ENCODE peak calls at places on chromosomes 13 and 19, in eight cellular contexts. One of them, this sample, is unnamed.

GRCh38 chr19:15378529-15379082 is 981 bp downstream of the AKAP8 start:
- DNase-seq in adrenal gland: peak; percentile 58
- DNase-seq in kidney epithelial cell: no peak
- DNase-seq in stomach: peak; percentile 59
- DNase-seq in GM23338: peak; percentile 73
- DNase-seq in cardiac muscle cell: peak; percentile 71
- DNase-seq in AG10803: peak; percentile 49
- DNase-seq in GM12865: peak; percentile 79
- DNase-seq in this sample: no peak

GRCh38 chr13:100451923-100452322 is 136.7 kb downstream of the GGACT start:
- DNase-seq in adrenal gland: no peak
- DNase-seq in kidney epithelial cell: no peak
- DNase-seq in stomach: no peak
- DNase-seq in GM23338: no peak
- DNase-seq in cardiac muscle cell: no peak
- DNase-seq in AG10803: no peak
- DNase-seq in GM12865: no peak
- DNase-seq in this sample: no peak

GRCh38 chr19:41195675-41196497 is 2.9 kb downstream of the CYP2S1 start:
- DNase-seq in adrenal gland: no peak
- DNase-seq in kidney epithelial cell: no peak
- DNase-seq in stomach: no peak
- DNase-seq in GM23338: no peak
- DNase-seq in cardiac muscle cell: no peak
- DNase-seq in AG10803: no peak
- DNase-seq in GM12865: peak; percentile 37
- DNase-seq in this sample: no peak

GRCh38 chr13:32135655-32136054 is 104.1 kb downstream of the FRY start:
- DNase-seq in adrenal gland: no peak
- DNase-seq in kidney epithelial cell: no peak
- DNase-seq in stomach: no peak
- DNase-seq in GM23338: no peak
- DNase-seq in cardiac muscle cell: no peak
- DNase-seq in AG10803: peak; percentile 78
- DNase-seq in GM12865: no peak
- DNase-seq in this sample: no peak

GRCh38 chr13:90721937-90722336 is 625.5 kb upstream of the MIR17HG start:
- DNase-seq in adrenal gland: no peak
- DNase-seq in kidney epithelial cell: no peak
- DNase-seq in stomach: no peak
- DNase-seq in GM23338: no peak
- DNase-seq in cardiac muscle cell: no peak
- DNase-seq in AG10803: no peak
- DNase-seq in GM12865: no peak
- DNase-seq in this sample: no peak

GRCh38 chr19:53947624-53948023 is 15.1 kb upstream of the CACNG8 start:
- DNase-seq in adrenal gland: no peak
- DNase-seq in kidney epithelial cell: no peak
- DNase-seq in stomach: no peak
- DNase-seq in GM23338: peak; percentile 85
- DNase-seq in cardiac muscle cell: no peak
- DNase-seq in AG10803: no peak
- DNase-seq in GM12865: no peak
- DNase-seq in this sample: no peak

GRCh38 chr13:52156724-52157251 is 2.6 kb downstream of the NEK3 start:
- DNase-seq in adrenal gland: no peak
- DNase-seq in kidney epithelial cell: no peak
- DNase-seq in stomach: no peak
- DNase-seq in GM23338: peak; percentile 3
- DNase-seq in cardiac muscle cell: no peak
- DNase-seq in AG10803: peak; percentile 13
- DNase-seq in GM12865: no peak
- DNase-seq in this sample: no peak

GRCh38 chr19:13968999-13969398 is 16.7 kb downstream of the DCAF15 start:
- DNase-seq in adrenal gland: no peak
- DNase-seq in kidney epithelial cell: no peak
- DNase-seq in stomach: no peak
- DNase-seq in GM23338: no peak
- DNase-seq in cardiac muscle cell: no peak
- DNase-seq in AG10803: no peak
- DNase-seq in GM12865: no peak
- DNase-seq in this sample: no peak

GRCh38 chr13:78022164-78022877 is 103.7 kb upstream of the EDNRB start:
- DNase-seq in adrenal gland: peak; percentile 26
- DNase-seq in kidney epithelial cell: peak; percentile 12
- DNase-seq in stomach: peak; percentile 30
- DNase-seq in GM23338: no peak
- DNase-seq in cardiac muscle cell: no peak
- DNase-seq in AG10803: peak; percentile 35
- DNase-seq in GM12865: peak; percentile 88
- DNase-seq in this sample: no peak

GRCh38 chr19:17830567-17831418 is 9.5 kb upstream of the INSL3 start:
- DNase-seq in adrenal gland: peak; percentile 60
- DNase-seq in kidney epithelial cell: peak; percentile 53
- DNase-seq in stomach: peak; percentile 90
- DNase-seq in GM23338: peak; percentile 95
- DNase-seq in cardiac muscle cell: peak; percentile 86
- DNase-seq in AG10803: peak; percentile 57
- DNase-seq in GM12865: peak; percentile 70
- DNase-seq in this sample: peak; percentile 84

GRCh38 chr13:39600766-39601165 is 2.2 kb downstream of the LHFPL6 start:
- DNase-seq in adrenal gland: no peak
- DNase-seq in kidney epithelial cell: no peak
- DNase-seq in stomach: no peak
- DNase-seq in GM23338: peak; percentile 70
- DNase-seq in cardiac muscle cell: no peak
- DNase-seq in AG10803: no peak
- DNase-seq in GM12865: no peak
- DNase-seq in this sample: no peak

GRCh38 chr13:90594694-90595093 is 752.8 kb upstream of the MIR17HG start:
- DNase-seq in adrenal gland: no peak
- DNase-seq in kidney epithelial cell: peak; percentile 25
- DNase-seq in stomach: no peak
- DNase-seq in GM23338: no peak
- DNase-seq in cardiac muscle cell: no peak
- DNase-seq in AG10803: peak; percentile 48
- DNase-seq in GM12865: no peak
- DNase-seq in this sample: no peak

GRCh38 chr19:29845576-29846176 is 33.9 kb downstream of the CCNE1 start:
- DNase-seq in adrenal gland: peak; percentile 54
- DNase-seq in kidney epithelial cell: no peak
- DNase-seq in stomach: no peak
- DNase-seq in GM23338: peak; percentile 50
- DNase-seq in cardiac muscle cell: peak; percentile 53
- DNase-seq in AG10803: no peak
- DNase-seq in GM12865: peak; percentile 54
- DNase-seq in this sample: no peak

GRCh38 chr19:42762782-42763181 is 2.7 kb downstream of the PSG8 start:
- DNase-seq in adrenal gland: no peak
- DNase-seq in kidney epithelial cell: no peak
- DNase-seq in stomach: no peak
- DNase-seq in GM23338: no peak
- DNase-seq in cardiac muscle cell: no peak
- DNase-seq in AG10803: no peak
- DNase-seq in GM12865: no peak
- DNase-seq in this sample: no peak

GRCh38 chr19:31110331-31110730 is 238.9 kb downstream of the TSHZ3 start:
- DNase-seq in adrenal gland: no peak
- DNase-seq in kidney epithelial cell: no peak
- DNase-seq in stomach: no peak
- DNase-seq in GM23338: peak; percentile 34
- DNase-seq in cardiac muscle cell: peak; percentile 41
- DNase-seq in AG10803: peak; percentile 66
- DNase-seq in GM12865: no peak
- DNase-seq in this sample: no peak
- TF ChIP-seq CTCF in adrenal gland: no peak
- TF ChIP-seq CTCF in kidney epithelial cell: peak; percentile 43
- TF ChIP-seq CTCF in stomach: no peak
- TF ChIP-seq CTCF in GM23338: peak; percentile 63
- TF ChIP-seq CTCF in cardiac muscle cell: peak; percentile 57
- TF ChIP-seq CTCF in AG10803: peak; percentile 62
- TF ChIP-seq CTCF in GM12865: no peak
- TF ChIP-seq CTCF in this sample: peak; percentile 26

GRCh38 chr13:108215428-108215827 is at the start of gene LIG4:
- DNase-seq in adrenal gland: peak; percentile 92
- DNase-seq in kidney epithelial cell: peak; percentile 87
- DNase-seq in stomach: peak; percentile 92
- DNase-seq in GM23338: peak; percentile 94
- DNase-seq in cardiac muscle cell: peak; percentile 97
- DNase-seq in AG10803: peak; percentile 89
- DNase-seq in GM12865: peak; percentile 97
- DNase-seq in this sample: peak; percentile 95

GRCh38 chr13:108213946-108214345 is 1.4 kb downstream of the LIG4 start:
- DNase-seq in adrenal gland: no peak
- DNase-seq in kidney epithelial cell: no peak
- DNase-seq in stomach: no peak
- DNase-seq in GM23338: no peak
- DNase-seq in cardiac muscle cell: no peak
- DNase-seq in AG10803: no peak
- DNase-seq in GM12865: no peak
- DNase-seq in this sample: no peak

GRCh38 chr13:108214511-108215383 is 589 bp downstream of the LIG4 start:
- DNase-seq in adrenal gland: peak; percentile 21
- DNase-seq in kidney epithelial cell: no peak
- DNase-seq in stomach: no peak
- DNase-seq in GM23338: peak; percentile 60
- DNase-seq in cardiac muscle cell: peak; percentile 47
- DNase-seq in AG10803: no peak
- DNase-seq in GM12865: peak; percentile 13
- DNase-seq in this sample: no peak

GRCh38 chr13:108220042-108220441 is 1.9 kb downstream of the ABHD13 start:
- DNase-seq in adrenal gland: no peak
- DNase-seq in kidney epithelial cell: no peak
- DNase-seq in stomach: peak; percentile 66
- DNase-seq in GM23338: peak; percentile 6
- DNase-seq in cardiac muscle cell: no peak
- DNase-seq in AG10803: no peak
- DNase-seq in GM12865: peak; percentile 18
- DNase-seq in this sample: no peak

DNA sequence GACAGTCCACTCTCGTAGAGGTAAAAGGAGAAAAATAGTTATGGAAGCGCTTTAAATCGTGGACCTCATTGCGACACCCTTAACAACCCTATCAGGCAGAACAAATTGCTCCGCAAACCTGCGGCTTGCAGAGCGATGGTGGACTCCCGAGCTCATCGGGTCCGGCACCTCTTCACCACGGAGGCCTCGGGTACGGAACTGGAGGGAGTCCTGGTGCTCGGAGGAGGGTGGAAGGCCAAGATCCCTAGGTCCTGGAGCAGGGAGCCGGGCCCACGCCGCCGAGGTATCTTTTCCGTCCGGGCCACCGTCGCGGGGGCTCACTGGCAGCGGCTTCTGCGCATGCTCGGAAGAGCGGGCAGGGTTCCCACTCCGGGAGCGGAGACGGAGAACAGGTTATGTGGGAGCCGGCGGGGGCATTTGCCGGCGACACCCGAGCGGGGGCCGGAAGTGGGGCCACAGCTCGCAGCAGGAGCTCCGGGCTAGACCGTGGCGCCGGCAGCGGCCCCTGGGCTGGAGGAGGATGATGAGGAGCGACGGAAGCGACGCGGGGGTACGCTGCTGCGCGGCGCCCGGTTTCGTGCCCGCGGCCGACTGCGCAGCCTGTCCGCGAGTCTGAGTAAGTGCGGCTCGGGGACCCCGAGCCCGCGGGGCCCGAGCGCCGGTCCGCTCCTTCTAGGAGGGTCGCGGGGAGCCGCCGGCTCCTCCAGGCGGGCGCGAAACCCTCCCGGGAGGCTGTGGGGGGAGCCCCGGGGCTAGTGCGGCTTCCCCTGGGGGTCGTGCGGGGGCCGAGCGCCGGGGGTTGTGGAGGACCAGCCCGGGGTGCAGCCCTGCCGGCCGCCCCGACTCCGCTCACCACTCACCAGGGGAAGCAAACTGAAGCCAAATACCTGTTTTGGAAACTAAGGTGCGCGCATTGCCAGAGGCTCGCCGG is at the start of gene ABHD13:
- DNase-seq in adrenal gland: peak; percentile 90
- DNase-seq in kidney epithelial cell: no peak
- DNase-seq in stomach: peak; percentile 91
- DNase-seq in GM23338: peak; percentile 95
- DNase-seq in cardiac muscle cell: peak; percentile 94
- DNase-seq in AG10803: peak; percentile 88
- DNase-seq in GM12865: peak; percentile 96
- DNase-seq in this sample: peak; percentile 94
- TF ChIP-seq CTCF in adrenal gland: no peak
- TF ChIP-seq CTCF in kidney epithelial cell: no peak
- TF ChIP-seq CTCF in stomach: no peak
- TF ChIP-seq CTCF in GM23338: no peak
- TF ChIP-seq CTCF in cardiac muscle cell: peak; percentile 2
- TF ChIP-seq CTCF in AG10803: no peak
- TF ChIP-seq CTCF in GM12865: no peak
- TF ChIP-seq CTCF in this sample: peak; percentile 22

GRCh38 chr13:30367296-30367695 is 55.0 kb upstream of the UBE2L5 start:
- DNase-seq in adrenal gland: no peak
- DNase-seq in kidney epithelial cell: no peak
- DNase-seq in stomach: no peak
- DNase-seq in GM23338: no peak
- DNase-seq in cardiac muscle cell: no peak
- DNase-seq in AG10803: no peak
- DNase-seq in GM12865: no peak
- DNase-seq in this sample: no peak
- TF ChIP-seq CTCF in adrenal gland: no peak
- TF ChIP-seq CTCF in kidney epithelial cell: no peak
- TF ChIP-seq CTCF in stomach: no peak
- TF ChIP-seq CTCF in GM23338: no peak
- TF ChIP-seq CTCF in cardiac muscle cell: no peak
- TF ChIP-seq CTCF in AG10803: no peak
- TF ChIP-seq CTCF in GM12865: no peak
- TF ChIP-seq CTCF in this sample: no peak

DNA sequence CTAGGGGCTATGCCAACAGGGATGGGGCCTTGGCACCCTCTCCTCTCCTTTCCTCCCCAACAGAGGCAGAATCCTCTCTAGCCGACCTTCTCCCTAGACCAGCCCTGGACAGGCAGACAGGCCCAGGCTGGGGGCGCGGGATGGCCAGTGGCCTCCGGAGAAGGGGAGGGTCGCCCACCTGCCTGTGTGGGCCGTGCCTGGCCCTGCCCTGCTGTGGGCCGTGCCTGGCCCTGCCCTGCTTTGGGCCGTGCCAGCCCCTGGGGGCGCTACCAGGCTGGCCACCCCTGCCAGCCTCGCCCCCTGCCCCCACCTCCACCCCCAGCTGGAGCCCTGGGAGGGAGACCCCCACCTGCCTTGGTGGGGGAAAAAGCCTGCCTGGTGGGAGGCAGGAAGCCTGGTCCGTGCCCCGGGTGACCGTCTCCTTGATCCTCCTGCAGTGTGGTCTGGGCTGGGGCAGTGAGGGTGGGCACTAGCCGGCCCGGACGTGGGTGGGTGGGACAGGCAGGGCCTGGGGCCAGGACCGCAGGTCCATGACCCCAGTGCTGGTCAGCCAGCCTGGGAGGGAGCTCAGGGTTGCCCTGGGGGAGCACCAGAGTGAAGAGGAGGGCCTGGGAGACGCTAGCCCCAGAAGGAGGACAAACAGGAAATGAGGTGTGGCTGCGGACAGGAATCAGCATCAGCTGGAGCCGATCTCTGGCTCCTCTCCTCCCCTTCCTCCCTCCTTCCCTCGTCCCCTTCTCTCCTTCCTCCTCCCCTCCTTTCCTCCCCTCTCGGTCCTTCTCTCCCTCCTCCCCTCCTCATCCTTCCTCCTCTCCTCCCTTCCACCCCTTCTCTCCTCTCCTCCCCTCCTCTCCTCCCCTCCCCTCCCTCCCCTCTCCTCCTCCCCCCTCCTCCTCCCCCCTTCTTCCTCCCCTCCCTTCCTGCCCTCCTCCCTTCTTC is 5.1 kb upstream of the MKNK2 start:
- DNase-seq in adrenal gland: no peak
- DNase-seq in kidney epithelial cell: no peak
- DNase-seq in stomach: no peak
- DNase-seq in GM23338: peak; percentile 50
- DNase-seq in cardiac muscle cell: no peak
- DNase-seq in AG10803: peak; percentile 92
- DNase-seq in GM12865: peak; percentile 70
- DNase-seq in this sample: peak; percentile 69
- TF ChIP-seq CTCF in adrenal gland: no peak
- TF ChIP-seq CTCF in kidney epithelial cell: peak; percentile 16
- TF ChIP-seq CTCF in stomach: no peak
- TF ChIP-seq CTCF in GM23338: no peak
- TF ChIP-seq CTCF in cardiac muscle cell: no peak
- TF ChIP-seq CTCF in AG10803: no peak
- TF ChIP-seq CTCF in GM12865: peak; percentile 10
- TF ChIP-seq CTCF in this sample: no peak

This sample was measured in type B pancreatic cell.